ENCODE peak calls at places on chromosomes 13 and 19, in five cellular contexts. Q, M, F, X and Z are unnamed samples.

GRCh38 chr13:58298556-58299135 is 667.1 kb downstream of the PCDH17 start:
- DNase-seq in X (no peak), M (no peak), F (no peak), Q (no peak), Z (no peak)

GRCh38 chr13:111304603-111305289 is 15.7 kb upstream of the TEX29 start:
- DNase-seq in F (no peak), X (no peak), M (no peak), Q (no peak), Z (no peak)

GRCh38 chr13:62131604-62132003 is 716.0 kb upstream of the PCDH20 start:
- DNase-seq in M (no peak), Q (no peak), F (no peak), X (no peak), Z (no peak)

GRCh38 chr13:106819413-106820180 is 251.7 kb upstream of the ARGLU1 start:
- DNase-seq in M (no peak), X (no peak), F (no peak), Q (no peak), Z (no peak)

GRCh38 chr19:46924874-46925547 is 64.2 kb downstream of the ARHGAP35 start:
- DNase-seq in F (peak), X (no peak), M (no peak), Q (peak), Z (no peak)

GRCh38 chr19:48341006-48341405 is 15.7 kb downstream of the EMP3 start:
- DNase-seq in M (no peak), Q (no peak), X (no peak), F (peak), Z (no peak)

GRCh38 chr13:45310341-45311138 is 30.4 kb downstream of the TPT1 start:
- DNase-seq in M (no peak), X (no peak), F (no peak), Q (no peak), Z (no peak)

GRCh38 chr19:11989112-11989456 is 24.2 kb downstream of the ZNF763 start:
- DNase-seq in Q (no peak), M (no peak), F (no peak), X (no peak), Z (no peak)

GRCh38 chr13:36718146-36718545 is 44.3 kb downstream of the SERTM1 start:
- DNase-seq in Q (no peak), F (no peak), M (no peak), X (no peak), Z (no peak)

GRCh38 chr19:29967623-29968022 is 25.6 kb downstream of the URI1 start:
- DNase-seq in F (no peak), X (no peak), M (peak), Q (no peak), Z (no peak)

GRCh38 chr13:80217614-80218456 is 123.1 kb downstream of the SPRY2 start:
- DNase-seq in Q (no peak), M (no peak), F (no peak), X (no peak), Z (no peak)

GRCh38 chr13:107865643-107866006 is 349.7 kb downstream of the LIG4 start:
- DNase-seq in M (no peak), X (no peak), Q (no peak), F (no peak), Z (no peak)

GRCh38 chr13:41782086-41782485 is 178.8 kb downstream of the VWA8 start:
- DNase-seq in Q (no peak), X (no peak), M (no peak), F (no peak), Z (no peak)

GRCh38 chr19:41354343-41354974 is 737 bp upstream of the TGFB1 start:
- DNase-seq in X (peak), Q (no peak), F (no peak), M (no peak), Z (no peak)

GRCh38 chr13:20024706-20025105 is 66.2 kb downstream of the ZMYM2 start:
- DNase-seq in Q (no peak), M (no peak), X (no peak), F (no peak), Z (no peak)

DNA sequence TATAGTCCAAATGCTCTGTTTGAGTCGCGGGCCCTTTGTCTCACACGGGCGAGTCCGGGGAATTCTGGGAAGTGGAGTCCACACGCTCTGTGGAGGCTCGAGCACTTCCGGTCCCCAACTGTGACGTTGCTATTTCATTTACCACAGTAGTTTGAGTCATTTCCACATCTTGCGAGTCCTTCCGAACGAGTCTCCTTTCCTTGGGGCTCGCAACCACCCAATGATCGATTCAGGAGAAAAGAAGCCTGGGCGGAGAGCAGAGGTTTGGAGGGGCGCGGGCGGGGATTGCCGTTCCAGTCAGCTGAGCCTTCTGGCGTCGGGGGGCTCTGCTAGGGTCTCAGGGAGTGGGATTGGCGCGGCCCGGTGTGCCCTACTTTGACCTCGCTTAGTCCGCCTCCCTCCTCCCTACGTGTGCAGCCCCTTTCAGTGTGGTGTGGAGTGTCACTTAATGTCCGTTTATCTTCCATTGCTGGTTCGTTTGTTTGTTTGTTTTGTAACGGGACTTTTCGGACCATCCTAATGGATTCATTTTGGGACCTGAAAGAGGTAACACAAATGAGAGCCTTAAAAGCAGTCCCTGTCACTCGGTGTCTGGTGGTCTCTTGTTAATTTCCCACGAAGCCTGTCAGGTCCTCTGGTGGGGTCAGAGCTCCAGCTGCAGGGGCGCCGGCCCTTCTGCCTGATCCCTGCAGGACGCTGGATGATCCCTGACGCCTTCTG is at the start of gene ZNF222:
- DNase-seq in Q (peak), X (peak), M (peak), F (peak), Z (peak)
- TF ChIP-seq POLR2A in Q (no peak), X (no peak), M (peak), F (no peak), Z (peak)

GRCh38 chr13:97976551-97977375 is 23.3 kb downstream of the IPO5 start:
- DNase-seq in M (peak), F (no peak), Q (no peak), X (no peak), Z (peak)
- TF ChIP-seq POLR2A in M (peak), F (no peak), Q (no peak), X (no peak), Z (no peak)

DNA sequence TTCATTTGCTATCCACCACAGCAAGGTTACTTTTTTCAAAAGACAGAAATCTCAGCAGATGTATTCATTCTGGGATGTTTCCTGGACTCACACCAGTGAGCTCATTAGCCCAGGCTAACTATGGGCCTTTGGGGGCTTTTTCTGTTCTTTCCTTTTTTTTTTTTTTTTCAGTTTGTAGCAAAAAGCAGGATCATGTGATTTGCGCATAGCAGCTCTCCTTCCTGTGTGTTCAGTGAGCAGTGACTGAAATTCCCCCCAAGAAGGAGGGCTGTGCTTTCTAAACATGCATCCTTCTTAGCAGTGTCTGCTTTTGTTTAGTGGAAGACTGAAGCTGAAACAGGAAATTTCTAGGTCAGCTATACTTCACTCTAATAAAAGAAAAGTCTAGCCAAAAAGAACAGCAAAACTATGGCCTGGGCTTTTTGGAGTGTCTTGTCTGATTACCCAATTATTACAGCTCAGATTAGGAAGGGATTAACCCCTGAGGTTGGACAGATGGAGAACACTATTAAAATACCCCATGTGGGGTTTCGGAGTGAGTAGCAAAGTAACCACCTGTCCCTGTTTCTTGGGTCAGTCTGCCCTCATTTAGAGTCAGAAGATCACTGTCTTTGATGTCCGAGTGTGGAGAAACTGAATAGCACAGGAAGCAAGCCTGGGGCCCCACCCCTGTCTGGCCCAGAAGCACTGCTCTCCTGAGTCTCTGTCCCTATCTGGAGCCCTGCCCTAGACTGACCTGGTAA is 8.9 kb upstream of the AMER2 start:
- DNase-seq in Q (no peak), F (no peak), X (no peak), M (no peak), Z (no peak)
- TF ChIP-seq POLR2A in Q (no peak), F (no peak), X (no peak), M (no peak), Z (no peak)

DNA sequence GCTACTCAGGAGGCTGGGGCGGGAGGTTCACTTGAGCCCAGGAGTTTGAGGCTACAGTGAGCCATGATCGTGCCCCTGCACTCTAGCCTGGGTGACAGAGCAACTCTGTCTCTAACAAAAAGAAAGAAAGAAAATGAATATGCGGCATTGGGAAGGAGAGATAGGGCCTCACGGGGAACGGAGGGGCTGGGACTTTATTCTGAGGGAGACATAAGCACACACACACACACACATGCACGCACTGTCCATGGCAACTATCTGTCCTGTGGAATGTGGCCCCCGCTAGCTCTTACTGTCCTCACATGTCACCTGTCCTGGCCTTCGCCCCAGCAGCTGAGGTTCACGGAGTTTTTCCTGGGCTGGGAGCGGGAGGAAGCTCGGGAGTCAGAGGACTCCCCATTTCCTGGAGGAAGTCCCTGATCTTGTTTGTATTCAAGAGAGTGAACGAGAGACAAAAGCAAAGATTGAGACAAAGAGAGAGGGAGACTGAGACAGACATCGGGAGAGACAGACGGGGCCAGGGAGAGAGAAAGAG is 654 bp downstream of the STAP2 start:
- DNase-seq in M (peak), F (no peak), X (no peak), Q (no peak), Z (no peak)
- TF ChIP-seq POLR2A in M (peak), F (no peak), X (no peak), Q (no peak), Z (no peak)

GRCh38 chr13:39602614-39603366 is at the start of gene LHFPL6:
- DNase-seq in X (peak), F (peak), Q (peak), M (peak), Z (peak)
- TF ChIP-seq POLR2A in X (no peak), F (no peak), Q (peak), M (no peak), Z (peak)

GRCh38 chr13:40352807-40353562 is 313.5 kb downstream of the FOXO1 start:
- DNase-seq in X (peak), Q (peak), F (peak), M (no peak), Z (no peak)

GRCh38 chr13:40348096-40348679 is 318.3 kb downstream of the FOXO1 start:
- DNase-seq in F (no peak), X (no peak), Q (no peak), M (no peak), Z (no peak)

GRCh38 chr13:40351537-40352384 is 314.7 kb downstream of the FOXO1 start:
- DNase-seq in X (no peak), F (no peak), Q (no peak), M (no peak), Z (no peak)

GRCh38 chr13:40352385-40352778 is 314.1 kb downstream of the FOXO1 start:
- DNase-seq in F (peak), X (peak), M (no peak), Q (peak), Z (no peak)

GRCh38 chr13:40350283-40350992 is 316.0 kb downstream of the FOXO1 start:
- DNase-seq in F (no peak), M (no peak), X (no peak), Q (no peak), Z (no peak)
- TF ChIP-seq POLR2A in F (no peak), M (no peak), X (no peak), Q (no peak), Z (no peak)